ENCODE peak calls at places on chromosome 13, in four cellular contexts. N, A, R and E are unnamed samples.

GRCh38 chr13:25232937-25233515 is 54.3 kb downstream of the MTMR6 start:
- DNase-seq in N (no peak), R (no peak), A (peak; percentile 9), E (no peak)

GRCh38 chr13:99313473-99313872 is 6.3 kb upstream of the GPR183 start:
- DNase-seq in N (no peak), R (peak; percentile 77), A (no peak), E (no peak)

GRCh38 chr13:111953546-111954178 is 113.3 kb upstream of the SOX1 start:
- DNase-seq in R (no peak), A (no peak), N (no peak), E (no peak)

GRCh38 chr13:44313674-44314073 is 60.0 kb upstream of the SERP2 start:
- DNase-seq in N (no peak), A (no peak), R (no peak), E (no peak)

GRCh38 chr13:21130116-21130515 is 46.2 kb downstream of the SKA3 start:
- DNase-seq in N (no peak), R (no peak), A (no peak), E (no peak)

GRCh38 chr13:113927661-113928581 is 46.0 kb downstream of the C13orf46 start:
- DNase-seq in R (no peak), A (peak; percentile 52), N (no peak), E (no peak)

GRCh38 chr13:97434417-97435296 is 688 bp downstream of the RAP2A start:
- DNase-seq in N (no peak), R (peak; percentile 39), A (peak; percentile 32), E (peak; percentile 25)

GRCh38 chr13:66347718-66348117 is 882.4 kb downstream of the PCDH9 start:
- DNase-seq in A (no peak), R (no peak), N (no peak), E (no peak)

GRCh38 chr13:80274643-80275042 is 66.3 kb downstream of the SPRY2 start:
- DNase-seq in R (no peak), N (no peak), A (no peak), E (no peak)

GRCh38 chr13:25037057-25037813 is 58.7 kb upstream of the PABPC3 start:
- DNase-seq in N (no peak), A (peak; percentile 71), R (peak; percentile 65), E (no peak)

GRCh38 chr13:41917641-41918040 is 43.3 kb downstream of the VWA8 start:
- DNase-seq in R (no peak), N (no peak), A (no peak), E (no peak)

GRCh38 chr13:21069561-21070004 is 8.2 kb upstream of the LATS2 start:
- DNase-seq in R (no peak), A (no peak), N (no peak), E (no peak)

GRCh38 chr13:97282705-97283104 is 60.6 kb downstream of the MBNL2 start:
- DNase-seq in A (no peak), R (no peak), N (no peak), E (no peak)

GRCh38 chr13:113754691-113755090 is 4.3 kb upstream of the TMEM255B start:
- DNase-seq in A (no peak), N (no peak), R (no peak), E (no peak)

GRCh38 chr13:33953203-33953602 is 135.3 kb downstream of the RFC3 start:
- DNase-seq in R (no peak), A (no peak), N (no peak), E (no peak)

DNA sequence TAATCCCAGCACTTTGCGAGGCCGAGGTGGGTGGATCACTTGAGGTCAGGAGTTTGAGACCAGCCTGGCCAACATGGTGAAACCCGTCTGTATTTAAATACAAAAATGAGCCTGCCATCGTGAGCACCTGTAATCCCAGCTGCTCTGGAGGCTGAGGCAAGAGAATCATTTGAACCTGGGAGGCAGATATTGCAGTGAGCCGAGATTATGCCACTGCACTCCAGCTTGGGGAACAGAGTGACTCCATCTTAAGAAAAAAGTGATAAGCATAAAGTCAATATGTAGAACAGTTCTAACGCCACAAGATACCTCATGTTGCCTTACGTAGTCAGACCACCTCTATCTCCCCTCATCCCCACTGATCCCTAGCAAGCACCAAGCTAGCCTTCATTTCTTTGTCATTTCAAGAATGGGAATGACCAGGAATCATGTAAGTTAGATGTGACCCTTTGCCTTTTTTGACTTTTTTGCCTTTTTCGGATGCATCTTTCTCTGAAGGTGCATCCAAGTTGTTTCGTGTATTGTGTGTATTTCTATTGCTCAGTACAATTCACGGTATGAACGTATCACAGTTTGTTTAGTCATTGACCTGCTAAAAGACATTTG is 6.4 kb downstream of the RPL21 start:
- DNase-seq in A (no peak), N (no peak), R (no peak), E (no peak)
- TF ChIP-seq POLR2A in A (no peak), N (peak; percentile 62), R (no peak), E (no peak)

GRCh38 chr13:91467236-91467635 is 68.8 kb downstream of the GPC5 start:
- DNase-seq in N (no peak), A (no peak), R (no peak), E (no peak)
- TF ChIP-seq POLR2A in N (no peak), A (no peak), R (no peak), E (no peak)

DNA sequence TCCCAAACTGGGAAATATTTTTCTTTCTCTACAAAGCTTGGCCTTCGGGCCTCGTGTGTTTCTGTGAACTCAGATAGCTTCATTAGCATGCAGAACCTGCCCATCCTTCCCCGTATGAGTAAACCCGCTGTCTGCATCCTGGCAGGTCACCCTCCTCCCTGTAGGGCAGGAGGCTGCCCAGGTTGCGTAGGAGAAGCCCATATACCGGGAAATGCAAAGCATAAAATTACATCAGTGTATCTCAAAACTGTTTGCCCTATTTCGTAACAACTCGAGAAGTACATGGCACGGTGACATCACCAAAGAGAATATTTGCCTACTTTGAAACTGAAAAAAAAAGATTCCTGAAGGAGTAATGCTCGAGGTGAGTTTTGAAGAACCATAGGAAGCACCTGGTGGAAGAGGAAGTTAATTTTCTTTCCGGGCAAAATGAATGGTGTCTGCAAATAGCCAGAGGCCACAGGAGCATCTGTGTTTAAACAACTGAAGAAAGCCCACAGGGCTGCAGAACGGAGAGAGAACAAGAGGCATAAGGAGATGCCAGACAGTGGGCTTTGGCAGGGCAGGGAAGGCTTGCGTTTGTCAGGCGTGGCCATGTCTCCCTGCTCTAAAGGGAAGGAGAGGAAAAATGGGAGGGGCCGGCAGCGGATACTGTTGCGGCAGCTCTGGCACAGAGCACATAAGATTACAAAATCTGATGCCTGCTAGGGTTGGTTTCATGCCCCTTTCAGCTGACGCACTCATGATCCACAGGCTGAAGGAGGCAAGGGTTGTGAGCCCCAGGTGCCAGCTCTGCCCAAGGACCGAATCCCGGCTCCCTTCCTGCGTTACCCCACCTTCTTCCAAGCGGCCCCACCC is 81.4 kb downstream of the IRS2 start:
- DNase-seq in N (no peak), R (peak; percentile 11), A (peak; percentile 64), E (no peak)
- TF ChIP-seq POLR2A in N (no peak), R (no peak), A (no peak), E (no peak)

DNA sequence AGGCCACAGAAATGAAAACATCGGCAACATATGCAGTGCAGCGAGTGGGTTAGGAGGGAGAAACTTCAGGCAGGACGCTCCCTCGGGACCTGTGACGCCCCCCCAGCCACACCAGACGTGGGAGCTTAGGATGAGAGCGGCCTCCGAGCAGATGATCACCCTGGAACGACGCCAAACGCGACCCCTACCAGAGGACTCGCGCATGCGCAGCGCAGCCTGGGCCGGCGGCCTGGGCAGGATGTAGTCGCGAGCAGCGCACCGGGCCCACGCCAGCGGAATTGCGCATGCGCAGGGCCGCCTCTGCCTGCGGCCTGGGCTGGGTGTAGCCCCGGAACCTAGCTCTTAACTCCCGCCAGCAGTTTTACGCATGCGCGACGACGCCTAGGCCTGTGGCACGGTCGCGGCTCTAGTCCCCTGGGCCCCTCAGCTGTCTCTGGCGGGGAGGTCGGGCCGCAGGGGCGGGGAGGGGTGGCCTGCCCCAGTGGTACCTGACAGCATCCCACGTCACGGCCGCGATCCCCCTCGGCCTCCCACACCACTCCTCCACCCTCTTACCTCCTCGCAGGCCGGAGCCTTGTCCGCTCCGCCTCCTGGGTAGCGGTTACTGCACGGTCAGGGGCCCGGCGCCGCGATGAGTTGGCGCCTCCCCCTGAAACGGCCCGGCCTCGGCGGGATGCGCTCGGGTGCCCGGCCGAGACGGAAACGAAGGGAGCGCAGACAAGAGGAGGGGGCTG is at the start of gene RCBTB2:
- DNase-seq in N (peak; percentile 95), R (peak; percentile 98), A (peak; percentile 99), E (peak; percentile 84)
- TF ChIP-seq POLR2A in N (peak; percentile 90), R (peak; percentile 19), A (peak; percentile 95), E (peak; percentile 95)

GRCh38 chr13:75407473-75407872 is 74.5 kb downstream of the TBC1D4 start:
- DNase-seq in N (no peak), R (no peak), A (peak; percentile 58), E (no peak)

GRCh38 chr13:75411924-75412537 is 69.9 kb downstream of the TBC1D4 start:
- DNase-seq in R (no peak), A (no peak), N (no peak), E (no peak)

GRCh38 chr13:75407998-75408397 is 74.0 kb downstream of the TBC1D4 start:
- DNase-seq in N (no peak), R (no peak), A (no peak), E (no peak)

GRCh38 chr13:75414036-75414827 is 67.7 kb downstream of the TBC1D4 start:
- DNase-seq in R (no peak), A (no peak), N (no peak), E (no peak)

DNA sequence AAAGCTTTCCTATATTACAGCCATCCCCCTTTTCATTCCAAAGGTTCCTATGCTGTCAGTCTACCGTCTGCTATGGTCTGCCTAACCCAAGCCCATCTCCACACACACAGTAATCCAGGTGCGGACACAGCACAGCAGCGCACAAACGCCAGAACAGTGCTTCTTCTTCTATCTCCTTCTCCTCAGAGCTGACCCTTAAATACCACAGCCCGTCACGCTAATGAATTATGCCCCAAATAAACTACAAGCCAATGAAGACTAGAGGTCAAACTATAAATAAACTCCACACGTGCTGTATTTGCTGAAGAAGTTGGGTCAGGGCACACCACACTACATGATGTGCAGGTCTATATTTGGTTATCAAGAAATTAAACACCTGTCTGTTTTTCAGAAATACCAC is 71.8 kb downstream of the TBC1D4 start:
- DNase-seq in R (no peak), A (no peak), N (no peak), E (no peak)
- TF ChIP-seq POLR2A in R (no peak), A (no peak), N (no peak), E (no peak)

GRCh38 chr13:73194310-73194709 is 135.5 kb downstream of the KLF5 start:
- DNase-seq in R (no peak), N (no peak), A (peak; percentile 17), E (no peak)
- TF ChIP-seq POLR2A in R (no peak), N (no peak), A (no peak), E (no peak)

DNA sequence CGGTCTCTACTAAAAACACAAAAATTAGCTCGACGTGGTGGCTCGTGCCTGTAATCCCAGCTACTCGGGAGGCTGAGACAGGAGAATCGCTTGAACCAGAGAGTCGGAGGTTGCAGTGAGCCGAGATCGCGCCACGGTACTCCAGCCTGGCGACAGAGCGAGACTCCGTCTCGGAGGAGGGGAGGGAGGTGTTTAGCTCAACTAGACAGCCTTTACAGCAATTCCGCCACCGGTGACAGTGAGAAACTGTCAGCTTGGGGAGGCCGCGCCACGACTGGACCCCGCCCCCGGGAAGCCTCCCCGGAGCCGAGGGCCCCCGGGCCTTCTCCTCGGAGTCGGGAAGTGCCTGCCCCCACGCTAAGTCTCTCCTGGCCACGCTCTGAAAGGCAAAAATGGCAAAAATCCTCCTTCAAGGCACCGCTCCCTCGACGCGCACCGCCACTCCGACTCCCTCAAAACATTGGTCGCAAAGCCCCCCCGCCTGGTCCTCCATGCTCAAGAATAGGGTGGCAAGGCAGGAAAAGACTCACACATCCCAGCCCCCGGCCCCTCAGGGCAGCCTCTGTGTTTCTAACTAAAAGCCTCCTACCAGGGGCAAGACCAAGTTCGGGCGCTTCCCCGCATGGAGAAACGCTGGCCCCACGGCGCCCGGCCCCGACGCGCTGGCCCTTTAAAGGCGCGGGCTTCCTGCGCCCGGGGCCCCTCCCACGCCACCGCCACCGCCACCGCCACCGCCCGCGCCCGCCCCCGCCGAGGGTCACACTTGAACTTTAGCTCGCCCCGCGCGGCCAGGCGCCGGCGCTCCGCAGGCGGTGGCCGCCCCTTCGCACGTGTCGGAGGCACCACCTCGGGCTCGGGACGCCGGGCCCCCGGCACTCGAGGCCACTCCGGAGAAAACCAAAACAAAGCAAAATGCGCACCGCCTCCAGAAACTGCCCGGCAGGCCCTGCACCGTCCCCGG is 2.1 kb downstream of the FOXO1 start:
- DNase-seq in A (peak; percentile 80), N (no peak), R (peak; percentile 86), E (no peak)
- TF ChIP-seq POLR2A in A (peak; percentile 58), N (no peak), R (peak; percentile 19), E (peak; percentile 80)